ENCODE peak calls at places on chromosome 13, in four cellular contexts. A is tibial nerve, D is GM12878, P is ovary. B is an unnamed sample.

GRCh38 chr13:46982856-46983582 is 86.2 kb upstream of the HTR2A start:
- DNase-seq in D (peak; percentile 96), P (no peak), A (no peak), B (no peak)

GRCh38 chr13:26719356-26719945 is 41.1 kb downstream of the GPR12 start:
- DNase-seq in D (no peak), A (no peak), P (no peak), B (no peak)

GRCh38 chr13:95893861-95894260 is 159.3 kb downstream of the UGGT2 start:
- DNase-seq in P (no peak), A (no peak), D (no peak), B (no peak)

GRCh38 chr13:61727714-61728275 is 312.1 kb upstream of the PCDH20 start:
- DNase-seq in A (no peak), P (no peak), D (no peak), B (no peak)

GRCh38 chr13:89239361-89240127 is 1568.4 kb downstream of the SLITRK5 start:
- DNase-seq in P (no peak), A (no peak), D (no peak), B (no peak)

GRCh38 chr13:53150568-53150967 is 122.0 kb downstream of the OLFM4 start:
- DNase-seq in D (no peak), A (no peak), P (no peak), B (no peak)

GRCh38 chr13:94362411-94362909 is 117.0 kb downstream of the DCT start:
- DNase-seq in A (no peak), P (peak; percentile 78), D (peak; percentile 36), B (no peak)

GRCh38 chr13:102757006-102757405 is 16.6 kb downstream of the TEX30 start:
- DNase-seq in D (no peak), P (no peak), A (no peak), B (no peak)

GRCh38 chr13:107203146-107203847 is 635.4 kb upstream of the ARGLU1 start:
- DNase-seq in P (no peak), D (no peak), A (no peak), B (peak; percentile 17)

GRCh38 chr13:85798999-85799646 is at the start of gene SLITRK6:
- DNase-seq in D (no peak), P (no peak), A (no peak), B (no peak)

GRCh38 chr13:22062478-22063205 is 391.8 kb downstream of the FGF9 start:
- DNase-seq in D (no peak), P (no peak), A (no peak), B (no peak)

GRCh38 chr13:45674908-45675307 is 27.2 kb upstream of the CBY2 start:
- DNase-seq in A (no peak), D (no peak), P (no peak), B (no peak)

GRCh38 chr13:95083758-95084157 is 217.5 kb downstream of the ABCC4 start:
- DNase-seq in D (no peak), P (no peak), A (no peak), B (no peak)

GRCh38 chr13:103277959-103278673 is 211.9 kb upstream of the SLC10A2 start:
- DNase-seq in P (no peak), A (no peak), D (no peak), B (no peak)

GRCh38 chr13:49342404-49342803 is 94.7 kb downstream of the CDADC1 start:
- DNase-seq in D (no peak), A (no peak), P (no peak), B (no peak)

GRCh38 chr13:93066187-93066586 is 160.4 kb upstream of the GPC6 start:
- DNase-seq in A (no peak), D (no peak), P (no peak), B (no peak)

GRCh38 chr13:49444517-49445395 is 682 bp downstream of the SETDB2 start:
- DNase-seq in A (no peak), D (peak; percentile 46), P (no peak), B (no peak)

GRCh38 chr13:46160474-46161066 is 21.4 kb downstream of the LCP1 start:
- DNase-seq in D (no peak), A (no peak), P (no peak), B (no peak)

GRCh38 chr13:20351279-20352022 is 119.3 kb upstream of the GJB6 start:
- DNase-seq in D (no peak), P (no peak), A (no peak), B (peak; percentile 61)

GRCh38 chr13:75357576-75358295 is 124.2 kb downstream of the TBC1D4 start:
- DNase-seq in A (no peak), D (no peak), P (no peak), B (no peak)

GRCh38 chr13:105907319-105908019 is 628.0 kb downstream of the EFNB2 start:
- DNase-seq in D (no peak), A (no peak), P (no peak), B (no peak)

GRCh38 chr13:31044658-31045620 is 112.5 kb downstream of the TEX26 start:
- DNase-seq in A (no peak), P (no peak), D (peak; percentile 21), B (no peak)

GRCh38 chr13:75876371-75877050 is 240.4 kb downstream of the LMO7 start:
- DNase-seq in D (peak; percentile 23), A (peak; percentile 44), P (peak; percentile 68), B (no peak)

GRCh38 chr13:108662528-108662927 is 33.1 kb downstream of the MYO16 start:
- DNase-seq in D (no peak), A (no peak), P (no peak), B (no peak)

GRCh38 chr13:31172535-31172934 is 10.8 kb upstream of the HSPH1 start:
- DNase-seq in D (no peak), A (no peak), P (no peak), B (no peak)

GRCh38 chr13:26971990-26972888 is 199.4 kb downstream of the USP12 start:
- DNase-seq in P (no peak), D (no peak), A (no peak), B (no peak)

GRCh38 chr13:25169356-25169755 is 2.7 kb downstream of the AMER2 start:
- DNase-seq in A (no peak), D (no peak), P (no peak), B (no peak)

GRCh38 chr13:38669234-38669964 is 17.5 kb upstream of the FREM2 start:
- DNase-seq in P (no peak), D (no peak), A (no peak), B (no peak)

GRCh38 chr13:79480954-79481684 is at the start of gene NDFIP2:
- DNase-seq in A (peak; percentile 49), P (peak; percentile 73), D (peak; percentile 58), B (peak; percentile 97)

GRCh38 chr13:94416454-94417080 is 62.9 kb downstream of the DCT start:
- DNase-seq in D (no peak), A (no peak), P (no peak), B (peak; percentile 34)

GRCh38 chr13:41696163-41697003 is 239.0 kb downstream of the RGCC start:
- DNase-seq in D (no peak), A (no peak), P (no peak), B (no peak)

GRCh38 chr13:114237415-114238112 is 2.9 kb downstream of the CDC16 start:
- DNase-seq in A (no peak), P (no peak), D (no peak), B (no peak)
- TF ChIP-seq EP300 in A (no peak), P (no peak), D (no peak), B (no peak)

GRCh38 chr13:98479496-98480003 is 97.4 kb downstream of the STK24 start:
- DNase-seq in P (no peak), A (no peak), D (no peak), B (no peak)

GRCh38 chr13:98476106-98476505 is 100.8 kb downstream of the STK24 start:
- DNase-seq in A (no peak), P (no peak), D (no peak), B (no peak)

GRCh38 chr13:98476538-98476966 is 100.4 kb downstream of the STK24 start:
- DNase-seq in D (peak; percentile 90), A (no peak), P (no peak), B (peak; percentile 81)

GRCh38 chr13:98480915-98481510 is 95.9 kb downstream of the STK24 start:
- DNase-seq in D (no peak), P (no peak), A (no peak), B (no peak)

GRCh38 chr13:98478134-98479129 is 98.5 kb downstream of the STK24 start:
- DNase-seq in D (peak; percentile 62), A (no peak), P (no peak), B (no peak)
- H3K27ac ChIP-seq in D (peak overlapping the region; percentile 10), A (no peak overlapping the region), P (no peak overlapping the region), B (no peak overlapping the region)

GRCh38 chr13:111363591-111363990 is 43.1 kb downstream of the TEX29 start:
- DNase-seq in D (no peak), A (no peak), P (no peak), B (no peak)

GRCh38 chr13:111368091-111368490 is 47.6 kb downstream of the TEX29 start:
- DNase-seq in P (no peak), D (no peak), A (no peak), B (no peak)

GRCh38 chr13:111363121-111363520 is 42.7 kb downstream of the TEX29 start:
- DNase-seq in D (no peak), A (no peak), P (no peak), B (no peak)

GRCh38 chr13:111367340-111367739 is 46.9 kb downstream of the TEX29 start:
- DNase-seq in D (no peak), A (no peak), P (no peak), B (no peak)

DNA sequence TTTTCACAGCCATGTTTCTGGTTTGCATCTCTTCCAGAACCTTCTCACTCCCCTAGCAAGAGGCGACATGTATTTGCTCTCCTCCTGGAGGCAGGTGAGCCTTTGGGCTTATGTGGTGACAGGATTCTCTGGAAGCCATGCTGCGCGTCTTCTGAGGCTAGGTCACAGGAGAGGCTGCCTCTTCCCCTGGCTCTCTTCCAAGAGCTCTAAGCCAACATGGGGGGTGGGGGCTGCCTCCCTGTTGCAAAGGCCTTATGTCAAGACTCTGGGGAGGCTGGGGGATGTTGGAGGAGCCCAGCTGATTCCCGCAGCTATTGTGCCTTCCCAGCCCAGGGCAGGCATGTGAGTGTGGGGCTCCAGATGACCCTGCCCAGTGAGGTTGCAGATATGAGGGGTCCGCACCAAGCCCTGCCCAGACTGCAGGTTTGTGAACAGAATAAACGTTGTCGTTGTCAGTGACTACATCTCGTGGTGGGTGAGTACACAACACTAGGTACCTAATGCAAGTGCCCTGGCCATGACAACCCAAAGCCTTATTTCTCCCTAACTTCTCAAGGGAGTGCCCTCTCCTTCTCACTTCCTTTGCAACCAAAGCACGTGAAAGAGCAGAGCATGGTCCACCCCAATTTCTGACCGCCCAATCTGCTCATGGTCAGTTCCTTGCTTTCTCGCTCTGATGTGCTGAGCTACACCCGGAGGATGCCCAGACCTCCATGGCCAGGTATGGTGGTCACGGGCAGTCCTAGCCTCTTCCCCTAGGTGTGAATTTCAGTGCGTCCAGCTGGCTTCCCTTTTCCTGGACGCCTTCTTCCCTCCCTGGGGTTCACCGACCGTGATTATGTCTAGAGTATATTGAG is 44.9 kb downstream of the TEX29 start:
- DNase-seq in A (no peak), P (no peak), D (no peak), B (no peak)
- TF ChIP-seq POLR2A in A (no peak), P (no peak), D (no peak), B (no peak)

GRCh38 chr13:29453657-29454056 is 141.8 kb downstream of the SLC7A1 start:
- DNase-seq in A (no peak), D (no peak), P (no peak), B (no peak)

GRCh38 chr13:29458419-29458818 is 137.1 kb downstream of the SLC7A1 start:
- DNase-seq in D (no peak), P (no peak), A (no peak), B (no peak)

GRCh38 chr13:29457299-29457698 is 138.2 kb downstream of the SLC7A1 start:
- DNase-seq in A (no peak), D (no peak), P (no peak), B (no peak)

GRCh38 chr13:29454931-29455481 is 140.5 kb downstream of the SLC7A1 start:
- DNase-seq in D (no peak), A (no peak), P (no peak), B (no peak)

GRCh38 chr13:29456419-29456818 is 139.1 kb downstream of the SLC7A1 start:
- DNase-seq in P (no peak), D (no peak), A (no peak), B (no peak)
- TF ChIP-seq EP300 in P (no peak), D (no peak), A (no peak), B (no peak)

B was measured in upper lobe of left lung.